ENCODE peak calls at places on chromosomes 11 and 22, in five cellular contexts. O is NB4, T is fibroblast of mammary gland, B is AG09319, K is right lobe of liver. N is an unnamed sample.

GRCh38 chr11:14443642-14444041 is 56.0 kb downstream of the COPB1 start:
- DNase-seq in T (peak; percentile 60), O (no peak), B (no peak), K (peak; percentile 74), N (peak; percentile 84)

GRCh38 chr22:43889366-43890253 is 2.2 kb downstream of the PNPLA5 start:
- DNase-seq in O (no peak), K (no peak), T (peak; percentile 41), B (no peak), N (peak; percentile 44)

GRCh38 chr11:125494987-125495725 is 909 bp downstream of the FEZ1 start:
- DNase-seq in O (no peak), B (no peak), K (no peak), T (peak; percentile 33), N (peak; percentile 71)

GRCh38 chr22:30830907-30831306 is 136.2 kb downstream of the OSBP2 start:
- DNase-seq in K (no peak), T (peak; percentile 87), B (peak; percentile 61), O (no peak), N (peak; percentile 88)

GRCh38 chr11:64772318-64773018 is 5.9 kb downstream of the SF1 start:
- DNase-seq in O (no peak), K (no peak), B (no peak), T (no peak), N (no peak)

GRCh38 chr11:134911514-134912180 is 499.6 kb upstream of the B3GAT1 start:
- DNase-seq in B (no peak), T (no peak), O (no peak), K (no peak), N (no peak)

GRCh38 chr22:45683680-45684079 is 12.0 kb downstream of the ATXN10 start:
- DNase-seq in B (no peak), O (no peak), K (no peak), T (no peak), N (no peak)

GRCh38 chr22:11066458-11067285 is 4461.3 kb upstream of the OR11H1 start:
- DNase-seq in O (no peak), B (no peak), T (no peak), K (peak; percentile 62), N (no peak)

GRCh38 chr11:111069076-111069475 is 176.4 kb upstream of the POU2AF2 start:
- DNase-seq in K (no peak), T (peak; percentile 69), B (peak; percentile 73), O (no peak), N (peak; percentile 92)

GRCh38 chr11:4064278-4064955 is 30.2 kb upstream of the RRM1 start:
- DNase-seq in K (no peak), T (no peak), B (no peak), O (no peak), N (no peak)

GRCh38 chr11:126362879-126363655 is 7.6 kb downstream of the ST3GAL4 start:
- DNase-seq in O (no peak), K (no peak), T (no peak), B (no peak), N (no peak)

GRCh38 chr11:122229611-122230386 is 113.8 kb upstream of the BLID start:
- DNase-seq in O (no peak), B (no peak), K (no peak), T (no peak), N (no peak)

GRCh38 chr11:127670372-127670771 is 669.8 kb upstream of the KIRREL3 start:
- DNase-seq in K (no peak), T (no peak), B (no peak), O (no peak), N (no peak)

GRCh38 chr11:34182425-34182824 is 77.0 kb downstream of the NAT10 start:
- DNase-seq in T (no peak), O (no peak), K (no peak), B (no peak), N (no peak)

GRCh38 chr22:27982106-27982505 is 63.0 kb upstream of the PITPNB start:
- DNase-seq in O (no peak), T (no peak), B (no peak), K (peak; percentile 28), N (no peak)

GRCh38 chr11:57903441-57904123 is 120.1 kb upstream of the OR9Q1 start:
- DNase-seq in O (no peak), T (peak; percentile 1), K (no peak), B (no peak), N (no peak)

DNA sequence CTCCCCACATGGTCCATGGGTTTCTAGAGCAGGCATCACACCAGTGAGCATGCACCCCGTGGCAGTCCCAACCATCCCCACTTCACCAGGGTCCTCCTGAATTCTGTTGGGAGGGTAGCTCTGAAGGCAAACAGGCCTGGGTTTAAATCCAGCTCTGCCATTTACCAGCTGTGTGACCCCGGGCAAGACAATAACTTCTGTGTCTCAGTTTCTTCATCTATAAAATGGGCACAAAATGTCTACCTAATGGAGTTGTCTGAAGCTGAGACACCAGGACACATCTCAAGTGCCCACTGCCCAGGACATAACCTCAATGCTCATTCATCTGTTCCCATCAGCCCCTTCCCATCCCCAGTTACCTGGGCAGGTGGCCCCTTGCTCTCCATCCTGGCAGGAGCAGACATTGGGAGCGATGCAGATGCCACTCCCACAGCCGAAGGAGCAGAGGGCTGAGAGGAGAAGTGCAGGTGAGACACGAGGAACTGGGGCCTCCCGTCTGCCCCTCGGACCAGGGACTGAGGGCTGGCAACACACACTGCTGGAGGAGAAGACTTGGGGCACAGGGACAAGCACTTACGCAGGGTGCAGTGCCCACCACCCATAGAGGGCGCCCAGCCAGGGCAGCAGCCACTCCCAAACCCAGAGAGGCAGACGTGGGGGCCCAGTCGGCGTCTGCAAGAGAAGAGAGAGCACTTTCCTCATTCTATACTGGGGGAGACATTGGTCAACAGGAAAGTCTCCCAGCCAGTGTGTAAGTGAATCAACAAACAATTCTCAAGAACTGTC is 4.0 kb downstream of the VWCE start:
- DNase-seq in T (no peak), O (peak; percentile 52), K (no peak), B (no peak), N (no peak)
- TF ChIP-seq CTCF in T (no peak), O (peak; percentile 63), K (no peak), B (no peak), N (no peak)

GRCh38 chr11:10418259-10418949 is 36.7 kb upstream of the AMPD3 start:
- DNase-seq in O (peak; percentile 67), K (no peak), B (no peak), T (peak; percentile 59), N (no peak)

GRCh38 chr11:10414181-10414580 is 40.9 kb upstream of the AMPD3 start:
- DNase-seq in O (peak; percentile 47), T (peak; percentile 21), K (no peak), B (no peak), N (no peak)

GRCh38 chr11:10413268-10413667 is 41.8 kb upstream of the AMPD3 start:
- DNase-seq in B (no peak), O (peak; percentile 85), K (no peak), T (no peak), N (no peak)

GRCh38 chr11:10414659-10415058 is 40.4 kb upstream of the AMPD3 start:
- DNase-seq in T (peak; percentile 46), B (no peak), O (peak; percentile 90), K (no peak), N (no peak)

DNA sequence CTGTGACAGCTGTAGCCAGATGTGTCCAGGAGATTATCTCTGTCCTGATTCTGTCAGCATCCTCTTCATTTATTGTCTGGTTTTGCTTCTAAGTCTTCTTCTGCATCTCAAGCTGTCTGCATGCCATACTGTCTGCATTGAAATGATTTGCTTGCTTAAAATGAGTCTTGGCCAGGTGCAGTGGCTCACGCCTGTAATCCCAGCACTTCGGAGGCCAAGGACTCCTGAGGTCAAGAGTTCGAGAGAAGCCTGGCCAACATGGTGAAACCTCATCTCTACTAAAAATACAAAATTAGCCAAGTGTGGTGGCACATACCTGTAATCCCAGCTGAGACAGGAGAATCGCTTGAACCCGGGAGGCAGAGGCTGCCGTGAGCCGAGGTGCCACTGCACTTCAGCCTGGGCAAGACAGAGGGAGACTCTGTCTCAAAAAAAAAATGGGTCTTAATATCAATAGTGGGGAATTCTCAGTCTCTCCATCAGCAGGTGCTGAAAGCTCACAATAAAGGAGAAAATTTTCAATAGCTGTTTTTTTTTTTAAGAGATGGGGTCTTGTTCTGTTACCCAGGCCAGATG is 39.2 kb upstream of the AMPD3 start:
- DNase-seq in B (no peak), T (no peak), O (peak; percentile 34), K (no peak), N (no peak)
- TF ChIP-seq CTCF in B (no peak), T (no peak), O (peak; percentile 12), K (no peak), N (no peak)

GRCh38 chr11:124123587-124123986 is 8.3 kb downstream of the VWA5A start:
- DNase-seq in T (no peak), O (peak; percentile 8), K (no peak), B (no peak), N (no peak)
- TF ChIP-seq CTCF in T (no peak), O (peak; percentile 23), K (no peak), B (no peak), N (no peak)

DNA sequence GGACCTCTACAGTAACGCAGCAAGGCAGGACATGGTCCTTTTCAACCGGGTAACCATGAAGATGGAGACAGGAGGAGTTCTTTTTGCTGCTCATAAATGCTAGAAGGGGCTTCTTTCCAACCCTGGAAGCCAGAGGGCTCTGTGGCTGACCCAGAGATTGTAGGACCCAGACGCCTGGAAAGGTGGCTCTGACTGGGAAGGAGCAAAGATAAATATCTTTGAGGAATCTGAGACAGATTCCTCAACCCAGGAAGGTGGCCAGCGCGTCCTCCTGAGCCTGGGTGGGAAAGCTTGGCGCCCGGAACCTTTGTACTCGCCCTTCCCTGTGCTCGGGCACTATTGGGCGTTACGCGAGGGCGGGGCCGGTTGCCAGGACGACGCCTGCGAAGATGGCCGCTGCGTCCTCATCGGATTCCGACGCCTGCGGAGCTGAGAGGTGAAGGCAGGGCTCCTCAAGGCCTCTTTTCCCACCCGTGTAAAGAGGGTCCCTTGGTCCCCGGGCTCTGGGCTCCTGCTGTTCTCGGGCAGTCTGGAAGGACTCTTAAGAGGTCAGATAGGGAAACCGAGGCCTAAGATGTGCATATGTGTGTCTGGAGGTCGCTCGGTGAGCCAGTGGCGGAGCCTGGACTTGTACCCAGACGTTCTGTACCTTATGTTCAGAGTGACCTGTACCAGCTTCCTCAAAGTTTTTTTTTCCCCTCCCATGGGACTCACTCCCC is at the start of gene BBS1:
- DNase-seq in T (peak; percentile 69), B (peak; percentile 25), K (peak; percentile 87), O (peak; percentile 81), N (peak; percentile 70)
- TF ChIP-seq CTCF in T (no peak), B (no peak), K (no peak), O (no peak), N (no peak)

N was measured in foreskin fibroblast.